ENCODE peak calls at places on chromosomes 1 and 21, in five cellular contexts. N is globus pallidus, U is occipital lobe, J is astrocyte of the hippocampus, X is AG08396. A is an unnamed sample.

GRCh38 chr1:246689409-246689997 is 34.7 kb upstream of the SCCPDH start:
- DNase-seq in J (peak; percentile 79), N (peak; percentile 67), U (peak; percentile 31), X (peak; percentile 89), A (peak; percentile 46)

GRCh38 chr1:12677565-12677964 is 33.7 kb downstream of the AADACL4 start:
- DNase-seq in J (no peak), N (peak; percentile 44), U (no peak), X (no peak), A (no peak)

GRCh38 chr1:27879374-27880082 is 7.2 kb downstream of the THEMIS2 start:
- DNase-seq in U (no peak), N (no peak), J (no peak), X (no peak), A (no peak)

GRCh38 chr1:156445789-156446263 is 54.7 kb downstream of the MEF2D start:
- DNase-seq in J (peak; percentile 91), U (peak; percentile 70), N (peak; percentile 81), X (peak; percentile 84), A (peak; percentile 83)

GRCh38 chr21:21921410-21922232 is 923.4 kb downstream of the NCAM2 start:
- DNase-seq in X (no peak), N (peak; percentile 3), J (peak; percentile 50), U (no peak), A (no peak)

GRCh38 chr1:109650609-109651008 is 5.3 kb upstream of the GSTM4 start:
- DNase-seq in N (no peak), X (no peak), U (no peak), J (no peak), A (no peak)

GRCh38 chr1:30130106-30130505 is 593.3 kb downstream of the MATN1 start:
- DNase-seq in X (no peak), U (no peak), J (no peak), N (no peak), A (no peak)

GRCh38 chr1:180842052-180842451 is 70.6 kb upstream of the KIAA1614 start:
- DNase-seq in X (peak; percentile 58), N (no peak), U (no peak), J (peak; percentile 77), A (no peak)

GRCh38 chr1:42260376-42261078 is 74.5 kb downstream of the FOXJ3 start:
- DNase-seq in J (no peak), X (no peak), U (no peak), N (no peak), A (no peak)

GRCh38 chr1:154998201-154998780 is 4.3 kb upstream of the ZBTB7B start:
- DNase-seq in U (no peak), J (no peak), N (no peak), X (no peak), A (no peak)

A was measured in neuronal stem cell.